ENCODE peak calls at places on chromosomes 16 and 17, in ten cellular contexts. One of them, this sample, is unnamed.

GRCh38 chr17:7017827-7018200 is 5.0 kb upstream of the BCL6B start:
- DNase-seq in tibial nerve: no peak
- DNase-seq in right lobe of liver: no peak
- DNase-seq in ovary: peak
- DNase-seq in body of pancreas: no peak
- DNase-seq in lower leg skin: peak
- DNase-seq in NB4: peak
- DNase-seq in sigmoid colon: no peak
- DNase-seq in prostate gland: no peak
- DNase-seq in A549: no peak
- DNase-seq in this sample: no peak

GRCh38 chr17:78953356-78954350 is 26.1 kb downstream of the LGALS3BP start:
- DNase-seq in tibial nerve: no peak
- DNase-seq in body of pancreas: no peak
- DNase-seq in lower leg skin: no peak
- DNase-seq in NB4: no peak
- DNase-seq in ovary: peak
- DNase-seq in sigmoid colon: peak
- DNase-seq in right lobe of liver: no peak
- DNase-seq in prostate gland: no peak
- DNase-seq in A549: no peak
- DNase-seq in this sample: no peak

GRCh38 chr17:63001689-63002394 is 35.8 kb downstream of the TANC2 start:
- DNase-seq in A549: no peak
- DNase-seq in body of pancreas: no peak
- DNase-seq in tibial nerve: no peak
- DNase-seq in ovary: no peak
- DNase-seq in lower leg skin: no peak
- DNase-seq in NB4: no peak
- DNase-seq in right lobe of liver: no peak
- DNase-seq in sigmoid colon: no peak
- DNase-seq in prostate gland: no peak
- DNase-seq in this sample: no peak

GRCh38 chr16:74862743-74863244 is 88.2 kb upstream of the FA2H start:
- DNase-seq in right lobe of liver: no peak
- DNase-seq in sigmoid colon: no peak
- DNase-seq in A549: peak
- DNase-seq in prostate gland: peak
- DNase-seq in ovary: no peak
- DNase-seq in tibial nerve: peak
- DNase-seq in body of pancreas: no peak
- DNase-seq in NB4: peak
- DNase-seq in lower leg skin: no peak
- DNase-seq in this sample: no peak

GRCh38 chr17:44097110-44097810 is 26.2 kb downstream of the HDAC5 start:
- DNase-seq in tibial nerve: no peak
- DNase-seq in A549: peak
- DNase-seq in lower leg skin: no peak
- DNase-seq in sigmoid colon: no peak
- DNase-seq in body of pancreas: peak
- DNase-seq in right lobe of liver: peak
- DNase-seq in ovary: no peak
- DNase-seq in NB4: peak
- DNase-seq in prostate gland: no peak
- DNase-seq in this sample: peak

GRCh38 chr17:82092628-82092994 is 5.4 kb downstream of the FASN start:
- DNase-seq in tibial nerve: no peak
- DNase-seq in sigmoid colon: no peak
- DNase-seq in NB4: no peak
- DNase-seq in body of pancreas: no peak
- DNase-seq in prostate gland: no peak
- DNase-seq in A549: no peak
- DNase-seq in ovary: no peak
- DNase-seq in lower leg skin: no peak
- DNase-seq in right lobe of liver: no peak
- DNase-seq in this sample: no peak

GRCh38 chr16:78242231-78242630 is 142.8 kb downstream of the WWOX start:
- DNase-seq in right lobe of liver: no peak
- DNase-seq in A549: no peak
- DNase-seq in prostate gland: no peak
- DNase-seq in tibial nerve: no peak
- DNase-seq in ovary: no peak
- DNase-seq in lower leg skin: no peak
- DNase-seq in NB4: no peak
- DNase-seq in body of pancreas: no peak
- DNase-seq in sigmoid colon: no peak
- DNase-seq in this sample: no peak

GRCh38 chr17:30956764-30957374 is 14.0 kb upstream of the RNF135 start:
- DNase-seq in A549: no peak
- DNase-seq in right lobe of liver: peak
- DNase-seq in ovary: no peak
- DNase-seq in sigmoid colon: no peak
- DNase-seq in lower leg skin: peak
- DNase-seq in body of pancreas: no peak
- DNase-seq in NB4: no peak
- DNase-seq in prostate gland: no peak
- DNase-seq in tibial nerve: no peak
- DNase-seq in this sample: no peak

GRCh38 chr17:57570740-57571344 is 174.3 kb downstream of the CCDC182 start:
- DNase-seq in NB4: no peak
- DNase-seq in sigmoid colon: no peak
- DNase-seq in lower leg skin: no peak
- DNase-seq in prostate gland: peak
- DNase-seq in body of pancreas: peak
- DNase-seq in A549: no peak
- DNase-seq in right lobe of liver: no peak
- DNase-seq in tibial nerve: no peak
- DNase-seq in ovary: no peak
- DNase-seq in this sample: no peak

GRCh38 chr17:67628580-67629013 is 89.1 kb upstream of the NOL11 start:
- DNase-seq in A549: peak
- DNase-seq in sigmoid colon: no peak
- DNase-seq in body of pancreas: peak
- DNase-seq in prostate gland: no peak
- DNase-seq in ovary: no peak
- DNase-seq in tibial nerve: no peak
- DNase-seq in lower leg skin: no peak
- DNase-seq in NB4: peak
- DNase-seq in right lobe of liver: peak
- DNase-seq in this sample: peak

GRCh38 chr16:17476414-17477259 is 5.9 kb upstream of the XYLT1 start:
- DNase-seq in lower leg skin: peak
- DNase-seq in ovary: peak
- DNase-seq in A549: peak
- DNase-seq in sigmoid colon: no peak
- DNase-seq in prostate gland: peak
- DNase-seq in tibial nerve: peak
- DNase-seq in body of pancreas: peak
- DNase-seq in right lobe of liver: no peak
- DNase-seq in NB4: peak
- DNase-seq in this sample: peak

DNA sequence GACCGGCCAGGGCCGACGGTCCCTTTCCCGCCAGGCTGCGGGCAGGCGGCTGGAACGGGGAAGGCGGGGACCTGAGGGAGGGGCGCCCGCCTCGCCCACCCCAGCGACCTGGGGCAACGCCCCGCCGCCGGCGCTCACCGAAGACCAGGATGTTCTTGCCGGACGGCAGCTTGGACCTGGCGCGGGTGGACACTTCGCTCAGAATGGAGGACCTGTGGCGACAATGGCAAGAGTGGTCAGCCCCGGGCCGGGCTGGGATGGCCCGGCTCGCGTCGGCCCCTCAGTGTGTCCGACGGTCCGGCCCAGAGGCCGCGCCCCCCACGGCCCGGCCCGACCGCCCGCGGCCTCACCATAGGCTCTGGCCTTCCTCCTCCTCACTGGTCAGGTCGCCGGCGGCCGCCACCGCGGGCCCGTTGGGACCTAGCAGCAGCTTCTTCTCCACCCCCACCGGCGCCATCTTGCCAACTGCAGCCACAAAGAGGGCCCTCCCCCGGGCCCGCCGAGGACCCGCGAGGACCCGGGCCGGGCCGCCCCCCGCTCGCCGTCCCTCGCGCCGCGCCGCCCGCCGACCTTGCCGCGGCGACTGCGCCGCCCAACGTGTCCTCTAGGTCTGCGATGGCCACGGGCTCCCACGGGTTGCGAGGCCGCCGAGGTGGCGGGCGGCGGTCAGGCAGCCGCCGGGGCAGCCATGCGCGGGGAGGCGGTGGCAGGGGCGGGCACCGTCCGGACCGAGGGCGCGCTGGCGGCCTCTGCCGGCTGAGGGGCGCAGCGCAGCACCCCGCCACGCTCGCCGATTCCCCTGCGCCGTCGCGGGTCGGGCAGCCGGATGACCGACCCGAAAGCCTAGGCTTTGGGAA is at the start of gene DYNC1LI2:
- DNase-seq in right lobe of liver: peak
- DNase-seq in A549: peak
- DNase-seq in prostate gland: peak
- DNase-seq in body of pancreas: peak
- DNase-seq in sigmoid colon: peak
- DNase-seq in NB4: peak
- DNase-seq in ovary: peak
- DNase-seq in tibial nerve: peak
- DNase-seq in lower leg skin: peak
- DNase-seq in this sample: peak
- TF ChIP-seq POLR2A in right lobe of liver: peak
- TF ChIP-seq POLR2A in A549: peak
- TF ChIP-seq POLR2A in prostate gland: peak
- TF ChIP-seq POLR2A in body of pancreas: peak
- TF ChIP-seq POLR2A in sigmoid colon: no peak
- TF ChIP-seq POLR2A in NB4: peak
- TF ChIP-seq POLR2A in ovary: no peak
- TF ChIP-seq POLR2A in tibial nerve: peak
- TF ChIP-seq POLR2A in lower leg skin: no peak
- TF ChIP-seq POLR2A in this sample: no peak

GRCh38 chr16:72021043-72021442 is 12.5 kb downstream of the DHODH start:
- DNase-seq in A549: no peak
- DNase-seq in right lobe of liver: no peak
- DNase-seq in NB4: no peak
- DNase-seq in lower leg skin: no peak
- DNase-seq in ovary: no peak
- DNase-seq in prostate gland: no peak
- DNase-seq in tibial nerve: no peak
- DNase-seq in sigmoid colon: no peak
- DNase-seq in body of pancreas: no peak
- DNase-seq in this sample: no peak
- TF ChIP-seq CTCF in A549: no peak
- TF ChIP-seq CTCF in right lobe of liver: no peak
- TF ChIP-seq CTCF in NB4: no peak
- TF ChIP-seq CTCF in lower leg skin: no peak
- TF ChIP-seq CTCF in ovary: no peak
- TF ChIP-seq CTCF in prostate gland: no peak
- TF ChIP-seq CTCF in tibial nerve: no peak
- TF ChIP-seq CTCF in sigmoid colon: no peak
- TF ChIP-seq CTCF in body of pancreas: no peak
- TF ChIP-seq CTCF in this sample: no peak

DNA sequence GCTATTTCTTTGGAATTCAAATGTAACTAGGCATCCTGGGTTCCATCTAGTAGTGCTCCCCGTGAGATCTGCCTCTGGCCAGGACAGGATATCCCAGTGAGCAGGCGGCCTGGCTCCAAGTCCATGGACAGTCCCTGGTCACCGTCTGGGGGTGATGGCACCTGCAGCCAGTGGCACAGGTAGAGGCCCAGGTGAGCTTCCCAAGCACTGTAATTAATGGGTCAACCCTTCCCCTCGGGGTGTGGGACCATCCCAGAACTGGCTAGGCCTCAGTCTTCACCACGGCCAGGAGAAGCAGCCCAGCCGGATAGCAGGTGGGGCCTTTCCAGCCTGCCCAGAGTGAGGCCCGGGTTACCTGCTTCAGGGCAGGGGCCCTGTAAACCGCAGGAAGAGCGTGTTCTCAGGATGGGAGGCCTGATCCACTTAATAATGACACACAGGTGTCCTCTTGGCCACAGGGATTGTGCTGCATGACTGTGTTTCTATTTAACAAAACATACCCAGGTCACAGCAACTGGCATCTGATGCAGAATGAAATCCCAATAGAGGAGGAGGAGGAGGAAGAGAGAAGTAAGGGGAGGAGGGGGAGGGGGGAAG is 9.3 kb upstream of the LITAF start:
- DNase-seq in body of pancreas: no peak
- DNase-seq in sigmoid colon: no peak
- DNase-seq in tibial nerve: no peak
- DNase-seq in right lobe of liver: no peak
- DNase-seq in prostate gland: no peak
- DNase-seq in A549: no peak
- DNase-seq in ovary: no peak
- DNase-seq in lower leg skin: no peak
- DNase-seq in NB4: no peak
- DNase-seq in this sample: no peak
- TF ChIP-seq POLR2A in body of pancreas: no peak
- TF ChIP-seq POLR2A in sigmoid colon: no peak
- TF ChIP-seq POLR2A in tibial nerve: no peak
- TF ChIP-seq POLR2A in right lobe of liver: no peak
- TF ChIP-seq POLR2A in prostate gland: no peak
- TF ChIP-seq POLR2A in A549: no peak
- TF ChIP-seq POLR2A in ovary: no peak
- TF ChIP-seq POLR2A in lower leg skin: no peak
- TF ChIP-seq POLR2A in NB4: no peak
- TF ChIP-seq POLR2A in this sample: no peak

GRCh38 chr17:61406543-61406845 is 6.9 kb downstream of the TBX2 start:
- DNase-seq in right lobe of liver: no peak
- DNase-seq in prostate gland: no peak
- DNase-seq in NB4: no peak
- DNase-seq in sigmoid colon: no peak
- DNase-seq in lower leg skin: no peak
- DNase-seq in ovary: no peak
- DNase-seq in A549: no peak
- DNase-seq in tibial nerve: no peak
- DNase-seq in body of pancreas: no peak
- DNase-seq in this sample: no peak

GRCh38 chr17:61405686-61406542 is 6.3 kb downstream of the TBX2 start:
- DNase-seq in NB4: no peak
- DNase-seq in sigmoid colon: peak
- DNase-seq in A549: no peak
- DNase-seq in lower leg skin: no peak
- DNase-seq in prostate gland: no peak
- DNase-seq in tibial nerve: no peak
- DNase-seq in ovary: no peak
- DNase-seq in right lobe of liver: no peak
- DNase-seq in body of pancreas: no peak
- DNase-seq in this sample: no peak

GRCh38 chr17:61406871-61407210 is 7.2 kb downstream of the TBX2 start:
- DNase-seq in NB4: no peak
- DNase-seq in prostate gland: no peak
- DNase-seq in lower leg skin: no peak
- DNase-seq in right lobe of liver: no peak
- DNase-seq in ovary: no peak
- DNase-seq in tibial nerve: no peak
- DNase-seq in sigmoid colon: peak
- DNase-seq in A549: no peak
- DNase-seq in body of pancreas: no peak
- DNase-seq in this sample: no peak

GRCh38 chr17:61408151-61409041 is 8.8 kb downstream of the TBX2 start:
- DNase-seq in ovary: no peak
- DNase-seq in prostate gland: no peak
- DNase-seq in tibial nerve: no peak
- DNase-seq in A549: no peak
- DNase-seq in right lobe of liver: peak
- DNase-seq in NB4: no peak
- DNase-seq in sigmoid colon: peak
- DNase-seq in body of pancreas: no peak
- DNase-seq in lower leg skin: no peak
- DNase-seq in this sample: no peak

GRCh38 chr17:61407211-61407911 is 7.7 kb downstream of the TBX2 start:
- DNase-seq in ovary: no peak
- DNase-seq in tibial nerve: no peak
- DNase-seq in lower leg skin: no peak
- DNase-seq in A549: no peak
- DNase-seq in sigmoid colon: peak
- DNase-seq in prostate gland: no peak
- DNase-seq in body of pancreas: no peak
- DNase-seq in NB4: no peak
- DNase-seq in right lobe of liver: no peak
- DNase-seq in this sample: no peak
- TF ChIP-seq CTCF in ovary: no peak
- TF ChIP-seq CTCF in tibial nerve: no peak
- TF ChIP-seq CTCF in lower leg skin: no peak
- TF ChIP-seq CTCF in A549: no peak
- TF ChIP-seq CTCF in sigmoid colon: no peak
- TF ChIP-seq CTCF in prostate gland: no peak
- TF ChIP-seq CTCF in body of pancreas: no peak
- TF ChIP-seq CTCF in NB4: no peak
- TF ChIP-seq CTCF in right lobe of liver: no peak
- TF ChIP-seq CTCF in this sample: no peak